ENCODE peak calls at places on chromosomes 4 and X, in seven cellular contexts. L, W, J, X, N, Z and K are unnamed samples.

GRCh38 chr4:188444500-188444899 is 305.3 kb downstream of the TRIML1 start:
- DNase-seq in X (no peak), Z (no peak), W (no peak), N (no peak), J (no peak), L (no peak), K (no peak)

GRCh38 chr4:7854697-7855370 is 84.8 kb downstream of the AFAP1 start:
- DNase-seq in Z (no peak), J (no peak), L (peak; percentile 78), W (no peak), X (no peak), N (no peak), K (no peak)

GRCh38 chr4:41661447-41662076 is 87.0 kb downstream of the PHOX2B start:
- DNase-seq in N (peak; percentile 62), L (peak; percentile 28), Z (no peak), X (peak; percentile 42), J (peak; percentile 29), W (peak; percentile 54), K (peak; percentile 36)

GRCh38 chr4:114272226-114272625 is 292.8 kb upstream of the ARSJ start:
- DNase-seq in J (no peak), N (peak; percentile 33), Z (no peak), X (peak; percentile 59), W (no peak), L (no peak), K (peak; percentile 58)

GRCh38 chr4:10655968-10656367 is 28.6 kb downstream of the CLNK start:
- DNase-seq in N (no peak), L (no peak), J (no peak), Z (no peak), X (no peak), W (no peak), K (peak; percentile 13)

GRCh38 chr4:38675167-38676121 is 11.4 kb downstream of the KLF3 start:
- DNase-seq in W (peak; percentile 76), N (peak; percentile 83), X (peak; percentile 29), Z (no peak), L (peak; percentile 80), J (peak; percentile 71), K (peak; percentile 60)

GRCh38 chrX:136076942-136077341 is 70.4 kb upstream of the FHL1 start:
- DNase-seq in N (no peak), X (no peak), J (no peak), L (no peak), W (no peak), Z (no peak), K (no peak)

GRCh38 chr4:53119685-53120084 is 246.2 kb downstream of the SCFD2 start:
- DNase-seq in W (no peak), Z (no peak), L (no peak), J (no peak), X (peak; percentile 75), N (peak; percentile 70), K (no peak)

GRCh38 chrX:30181353-30181752 is 34.0 kb upstream of the MAGEB2 start:
- DNase-seq in X (no peak), W (no peak), N (no peak), J (no peak), L (no peak), Z (no peak), K (no peak)

GRCh38 chrX:6187256-6187655 is 41.4 kb downstream of the NLGN4X start:
- DNase-seq in Z (no peak), L (no peak), N (peak; percentile 9), J (no peak), X (no peak), W (no peak), K (no peak)

GRCh38 chrX:86295293-86295692 is 147.0 kb downstream of the DACH2 start:
- DNase-seq in Z (no peak), L (no peak), N (no peak), J (no peak), X (no peak), W (no peak), K (no peak)

GRCh38 chr4:34486964-34487363 is 1757.3 kb downstream of the ARAP2 start:
- DNase-seq in L (no peak), N (no peak), X (no peak), J (peak; percentile 9), W (no peak), Z (no peak), K (no peak)

GRCh38 chr4:2843909-2844584 is 403 bp downstream of the ADD1 start:
- DNase-seq in L (peak; percentile 31), J (no peak), N (peak; percentile 16), W (peak; percentile 48), Z (no peak), X (no peak), K (no peak)

GRCh38 chr4:95504488-95504887 is 44.3 kb downstream of the UNC5C start:
- DNase-seq in L (no peak), W (no peak), Z (no peak), N (no peak), X (no peak), J (no peak), K (no peak)

GRCh38 chr4:165974647-165975335 is 101.8 kb downstream of the TLL1 start:
- DNase-seq in J (no peak), W (no peak), X (no peak), N (no peak), L (no peak), Z (no peak), K (no peak)

GRCh38 chr4:176789955-176790354 is 2.8 kb downstream of the VEGFC start:
- DNase-seq in X (peak; percentile 68), Z (no peak), N (peak; percentile 74), W (no peak), L (no peak), J (no peak), K (no peak)

GRCh38 chrX:57453901-57454300 is 137.9 kb upstream of the ZXDB start:
- DNase-seq in Z (no peak), X (peak; percentile 4), L (no peak), J (no peak), W (no peak), N (peak; percentile 38), K (peak; percentile 4)

GRCh38 chrX:136210243-136210642 is 41.0 kb downstream of the MAP7D3 start:
- DNase-seq in N (no peak), W (no peak), Z (no peak), X (no peak), J (no peak), L (no peak), K (no peak)

GRCh38 chrX:53265771-53266170 is 15.6 kb downstream of the IQSEC2 start:
- DNase-seq in X (no peak), Z (no peak), N (no peak), W (no peak), J (no peak), L (no peak), K (no peak)

GRCh38 chr4:32196950-32197688 is 1477.0 kb downstream of the PCDH7 start:
- DNase-seq in X (no peak), Z (no peak), L (no peak), N (no peak), W (no peak), J (no peak), K (no peak)

GRCh38 chr4:187258651-187259401 is 535.2 kb upstream of the FAT1 start:
- DNase-seq in X (no peak), J (peak; percentile 22), Z (no peak), N (no peak), L (no peak), W (no peak), K (no peak)

GRCh38 chrX:49919617-49920016 is 2.8 kb upstream of the CLCN5 start:
- DNase-seq in N (peak; percentile 38), L (peak; percentile 17), X (no peak), Z (no peak), J (peak; percentile 33), W (peak; percentile 33), K (peak; percentile 35)

GRCh38 chrX:115582871-115583729 is 22.1 kb downstream of the PLS3 start:
- DNase-seq in Z (no peak), W (no peak), N (no peak), J (no peak), L (no peak), X (no peak), K (no peak)